ENCODE peak calls at places on chromosomes 16 and 17, in seven cellular contexts. P is activated naive CD4-positive, alpha-beta T cell treated with Interleukin-2 at 50 U/mL for 16 hours; W is GM13977; K is CD4-positive, CD25-positive, alpha-beta regulatory T cell; Z is EH; X is NCI-H2029; H is NCI-H2081. O is an unnamed sample.

GRCh38 chr16:9139965-9140364 is 48.5 kb downstream of the HAPSTR1 start:
- DNase-seq in H (no peak), K (no peak), X (peak), P (no peak), Z (peak), W (peak), O (peak)

GRCh38 chr16:89201467-89202377 is 1.4 kb upstream of the SLC22A31 start:
- DNase-seq in P (peak), K (peak), Z (peak), H (peak), X (peak), W (peak), O (peak)

GRCh38 chr17:78546476-78546875 is 30.7 kb downstream of the DNAH17 start:
- DNase-seq in P (no peak), Z (no peak), X (no peak), H (no peak), K (no peak), W (no peak), O (peak)

GRCh38 chr17:63023049-63023448 is 57.0 kb downstream of the TANC2 start:
- DNase-seq in H (no peak), W (no peak), K (no peak), P (no peak), Z (no peak), X (no peak), O (no peak)

GRCh38 chr16:64498363-64498762 is 623.5 kb downstream of the CDH11 start:
- DNase-seq in H (no peak), K (no peak), W (no peak), X (no peak), P (no peak), Z (no peak), O (no peak)

GRCh38 chr17:6374271-6374691 is 60.6 kb downstream of the AIPL1 start:
- DNase-seq in W (no peak), K (no peak), Z (no peak), X (no peak), H (no peak), P (no peak), O (peak)

GRCh38 chr17:41657164-41657754 is 31.4 kb upstream of the EIF1 start:
- DNase-seq in Z (no peak), X (no peak), H (no peak), P (no peak), K (no peak), W (no peak), O (peak)

GRCh38 chr16:88888778-88889387 is 22.4 kb upstream of the PABPN1L start:
- DNase-seq in X (no peak), W (no peak), H (no peak), Z (no peak), P (no peak), K (no peak), O (no peak)

GRCh38 chr17:76940738-76941350 is 72.6 kb downstream of the MGAT5B start:
- DNase-seq in K (no peak), P (no peak), H (peak), X (no peak), W (no peak), Z (no peak), O (no peak)

GRCh38 chr17:62892870-62893338 is 73.1 kb upstream of the TANC2 start:
- DNase-seq in Z (peak), X (peak), K (peak), P (peak), W (no peak), H (no peak), O (peak)

GRCh38 chr17:72860778-72861177 is 231.7 kb downstream of the SLC39A11 start:
- DNase-seq in Z (no peak), X (no peak), K (no peak), W (no peak), H (no peak), P (no peak), O (no peak)

GRCh38 chr16:11560701-11561439 is 25.8 kb downstream of the LITAF start:
- DNase-seq in Z (peak), K (peak), X (no peak), P (peak), W (no peak), H (no peak), O (peak)

GRCh38 chr16:87297918-87298631 is 19.1 kb downstream of the C16orf95 start:
- DNase-seq in X (no peak), H (no peak), W (peak), K (peak), P (peak), Z (peak), O (no peak)

GRCh38 chr16:59154295-59154694 is 420.2 kb upstream of the GOT2 start:
- DNase-seq in Z (no peak), X (no peak), W (no peak), K (no peak), H (no peak), P (no peak), O (no peak)

GRCh38 chr17:82217530-82218204 is 5.0 kb upstream of the CCDC57 start:
- DNase-seq in H (no peak), P (no peak), Z (peak), W (no peak), X (no peak), K (no peak), O (peak)

GRCh38 chr16:51710930-51711563 is 560.0 kb upstream of the SALL1 start:
- DNase-seq in W (no peak), P (no peak), X (no peak), Z (no peak), K (no peak), H (peak), O (no peak)

GRCh38 chr17:2736956-2737355 is 12.5 kb downstream of the CCDC92B start:
- DNase-seq in Z (no peak), K (no peak), P (no peak), X (no peak), H (no peak), W (no peak), O (peak)

GRCh38 chr17:48505788-48506187 is 25.0 kb downstream of the HOXB1 start:
- DNase-seq in W (peak), K (peak), P (peak), H (peak), Z (peak), X (peak), O (peak)

O was measured in epithelial cell of esophagus.